ENCODE peak calls at places on chromosomes 7 and 10, in nine cellular contexts. I is cardiac muscle cell, S is hepatocyte, K is AG04450, Y is mammary epithelial cell, C is ovary, D is endothelial cell of umbilical vein, F is pancreas, R is prostate gland. N is an unnamed sample.

GRCh38 chr7:100575206-100575631 is 1.5 kb upstream of the SAP25 start:
- DNase-seq in K (no peak), D (no peak), F (no peak), R (no peak), C (peak), S (no peak), Y (no peak), I (no peak), N (peak)

GRCh38 chr10:73088304-73088703 is 8.4 kb downstream of the P4HA1 start:
- DNase-seq in I (no peak), F (no peak), C (no peak), D (no peak), K (no peak), S (no peak), R (no peak), Y (no peak), N (no peak)

GRCh38 chr7:81333004-81333403 is 414.2 kb upstream of the SEMA3C start:
- DNase-seq in S (no peak), R (no peak), Y (peak), F (no peak), D (peak), I (peak), C (no peak), K (peak), N (peak)

GRCh38 chr7:47782022-47782421 is 166.2 kb downstream of the PKD1L1 start:
- DNase-seq in D (no peak), F (no peak), R (no peak), C (no peak), S (no peak), K (no peak), I (peak), Y (no peak), N (no peak)

GRCh38 chr10:125479059-125479458 is 203.9 kb downstream of the TEX36 start:
- DNase-seq in K (no peak), C (no peak), I (no peak), S (no peak), Y (peak), R (no peak), F (no peak), D (peak), N (no peak)

GRCh38 chr7:29811597-29811996 is 5.3 kb downstream of the WIPF3 start:
- DNase-seq in D (no peak), S (peak), K (no peak), C (peak), I (no peak), R (no peak), Y (no peak), F (no peak), N (no peak)

GRCh38 chr7:40673285-40673684 is 538.5 kb downstream of the SUGCT start:
- DNase-seq in Y (peak), D (peak), C (no peak), S (no peak), F (no peak), K (peak), R (no peak), I (peak), N (peak)

GRCh38 chr10:759898-760477 is 70.5 kb upstream of the DIP2C start:
- DNase-seq in F (no peak), K (no peak), D (no peak), C (no peak), S (no peak), Y (no peak), I (no peak), R (no peak), N (no peak)

GRCh38 chr7:28301148-28301641 is 111.1 kb upstream of the CREB5 start:
- DNase-seq in R (peak), C (peak), I (peak), K (no peak), S (no peak), F (no peak), D (no peak), Y (peak), N (peak)

GRCh38 chr10:79063661-79064490 is 4.9 kb upstream of the ZMIZ1 start:
- DNase-seq in K (no peak), I (no peak), F (peak), Y (no peak), S (no peak), R (no peak), C (peak), D (no peak), N (peak)

GRCh38 chr7:76340617-76341131 is 18.1 kb downstream of the YWHAG start:
- DNase-seq in K (no peak), C (no peak), Y (no peak), F (no peak), D (peak), I (peak), S (no peak), R (no peak), N (peak)

GRCh38 chr10:132521466-132522102 is 16.0 kb upstream of the INPP5A start:
- DNase-seq in I (no peak), S (no peak), R (no peak), D (no peak), K (no peak), C (peak), Y (no peak), F (peak), N (peak)

GRCh38 chr10:132521041-132521465 is 16.5 kb upstream of the INPP5A start:
- DNase-seq in R (no peak), Y (no peak), D (no peak), K (no peak), F (peak), I (no peak), S (no peak), C (peak), N (no peak)

GRCh38 chr10:132519382-132520146 is 18.0 kb upstream of the INPP5A start:
- DNase-seq in C (peak), R (no peak), D (no peak), K (no peak), I (no peak), S (no peak), Y (no peak), F (peak), N (peak)

GRCh38 chr10:132518572-132519381 is 18.8 kb upstream of the INPP5A start:
- DNase-seq in C (peak), Y (no peak), R (peak), F (peak), D (no peak), K (no peak), S (peak), I (no peak), N (peak)

GRCh38 chr10:132520147-132520811 is 17.3 kb upstream of the INPP5A start:
- DNase-seq in F (peak), D (no peak), C (peak), Y (no peak), K (no peak), I (peak), R (no peak), S (peak), N (peak)
- H3K27ac ChIP-seq in F (no peak), D (no peak), C (peak), Y (no peak), K (peak), I (peak), R (peak), S (peak), N (no peak)

GRCh38 chr10:92573798-92574544 is at the start of gene IDE:
- DNase-seq in I (peak), C (peak), S (peak), Y (peak), F (peak), K (peak), D (peak), R (peak), N (peak)

GRCh38 chr10:92572362-92573090 is 1.4 kb downstream of the IDE start:
- DNase-seq in Y (peak), K (no peak), C (no peak), D (peak), R (no peak), F (no peak), S (peak), I (no peak), N (no peak)

GRCh38 chr10:92573091-92573797 is 649 bp downstream of the IDE start:
- DNase-seq in Y (peak), S (peak), K (no peak), I (peak), F (peak), C (peak), R (peak), D (peak), N (peak)

GRCh38 chr10:92575961-92576360 is 2.1 kb upstream of the IDE start:
- DNase-seq in K (no peak), D (no peak), F (no peak), C (no peak), Y (peak), I (peak), S (no peak), R (no peak), N (peak)

GRCh38 chr10:92574545-92575377 is 868 bp upstream of the IDE start:
- DNase-seq in K (no peak), C (no peak), I (no peak), D (no peak), Y (peak), R (no peak), F (no peak), S (no peak), N (peak)
- TF ChIP-seq CTCF in K (no peak), C (no peak), I (no peak), D (no peak), Y (peak), R (no peak), F (peak), S (no peak), N (no peak)

GRCh38 chr7:30977222-30977621 is 13.5 kb downstream of the GHRHR start:
- DNase-seq in I (no peak), F (peak), K (no peak), D (no peak), S (no peak), R (no peak), C (no peak), Y (no peak), N (no peak)

GRCh38 chr7:30973791-30974604 is 10.2 kb downstream of the GHRHR start:
- DNase-seq in R (no peak), K (no peak), D (no peak), Y (no peak), C (no peak), S (no peak), I (no peak), F (peak), N (no peak)

GRCh38 chr7:30976381-30976780 is 12.6 kb downstream of the GHRHR start:
- DNase-seq in D (no peak), S (no peak), F (peak), C (no peak), R (no peak), Y (no peak), K (no peak), I (no peak), N (no peak)

GRCh38 chr7:30974605-30975256 is 11.0 kb downstream of the GHRHR start:
- DNase-seq in R (peak), F (peak), S (peak), C (peak), I (peak), Y (peak), D (peak), K (no peak), N (peak)

GRCh38 chr7:30975257-30975899 is 11.6 kb downstream of the GHRHR start:
- DNase-seq in I (no peak), R (no peak), Y (no peak), C (no peak), D (no peak), S (no peak), K (no peak), F (peak), N (no peak)
- H3K4me3 ChIP-seq in I (no peak), R (no peak), Y (no peak), C (no peak), D (no peak), S (no peak), K (no peak), F (no peak), N (no peak)

DNA sequence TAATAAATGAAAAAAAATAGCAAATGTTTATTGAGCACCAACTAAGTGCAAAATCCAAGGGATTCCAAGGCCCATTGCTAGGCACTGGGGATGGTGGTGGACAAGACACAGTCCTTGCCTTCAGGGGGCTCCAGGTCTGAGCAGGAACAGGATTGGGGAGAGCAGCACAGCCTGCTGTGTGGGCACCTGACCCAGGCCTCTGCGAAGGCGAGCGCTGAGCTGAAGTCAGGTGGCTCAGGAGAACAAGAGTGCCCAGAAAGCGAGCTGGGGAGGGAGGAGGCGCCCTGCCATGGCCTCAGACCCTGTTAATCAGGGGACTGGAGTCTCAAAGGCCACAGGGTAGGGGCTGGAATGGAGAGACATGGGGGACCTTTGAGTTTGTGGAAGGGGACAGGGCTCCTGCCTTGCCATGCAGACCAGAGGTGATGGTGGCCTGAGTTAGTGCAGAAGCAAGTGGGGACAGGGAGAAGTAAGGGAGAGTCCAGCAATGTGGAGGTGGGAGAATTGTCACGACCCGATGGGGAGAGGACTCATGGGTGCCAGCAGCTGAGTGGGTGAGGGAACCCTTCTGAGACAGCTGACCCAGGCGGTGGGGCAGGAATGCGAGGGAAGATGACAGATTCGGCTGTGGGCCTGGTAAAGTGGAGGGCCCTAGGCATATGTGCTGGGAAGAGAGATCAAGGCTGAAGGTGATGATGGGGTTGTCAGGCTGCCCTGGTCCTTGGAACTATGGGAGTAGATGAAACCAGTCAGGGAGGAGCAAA is 4.1 kb upstream of the ORAI2 start:
- DNase-seq in I (no peak), R (no peak), F (no peak), K (no peak), C (no peak), D (no peak), Y (no peak), S (no peak), N (no peak)
- H3K27ac ChIP-seq in I (peak), R (no peak), F (no peak), K (no peak), C (no peak), D (no peak), Y (no peak), S (no peak), N (no peak)

GRCh38 chr10:30027057-30028005 is 32.1 kb downstream of the JCAD start:
- DNase-seq in F (no peak), Y (peak), D (peak), S (no peak), K (no peak), R (no peak), C (peak), I (no peak), N (peak)
- TF ChIP-seq CTCF in F (no peak), Y (peak), D (peak), S (no peak), K (no peak), R (no peak), C (no peak), I (no peak), N (no peak)

DNA sequence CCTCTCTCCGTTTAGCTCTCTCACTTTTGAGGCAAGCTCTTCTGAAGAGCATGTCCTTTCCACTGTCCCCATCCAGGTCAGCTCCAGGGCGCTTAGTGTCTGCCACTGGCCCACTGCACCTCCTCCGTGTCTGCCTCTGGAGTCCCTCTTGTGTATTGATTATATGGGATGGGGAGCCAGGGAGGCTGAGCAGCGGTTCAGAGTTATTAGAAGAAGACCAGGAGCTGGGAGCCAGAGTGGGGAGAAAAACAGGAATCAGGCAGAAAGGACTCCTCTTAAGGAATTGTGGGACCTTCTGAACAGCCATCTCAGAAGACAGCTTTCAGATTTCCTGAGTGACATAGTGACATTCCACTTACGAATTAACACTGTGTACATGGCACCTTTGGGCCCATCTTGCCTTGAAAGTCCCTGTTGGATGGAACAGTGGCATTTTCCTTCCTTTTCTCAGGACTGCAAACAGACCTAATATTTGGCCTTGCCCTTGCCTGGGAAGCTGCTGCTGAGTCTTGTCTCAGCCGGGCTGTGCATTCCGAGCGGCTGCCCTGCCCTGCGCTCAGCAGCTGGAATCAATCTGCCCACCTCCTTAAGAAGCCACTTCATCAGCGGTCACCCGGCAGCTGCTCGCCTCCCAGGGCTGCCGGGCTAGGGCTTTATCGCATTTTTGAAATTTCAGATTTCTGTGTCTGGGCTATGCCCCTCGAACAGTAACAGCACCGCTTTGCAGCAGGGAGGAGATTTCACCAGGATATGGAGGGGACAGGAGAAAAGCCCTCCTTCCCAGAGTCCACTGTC is 81.1 kb upstream of the PRKG1 start:
- DNase-seq in C (peak), R (no peak), F (peak), D (no peak), Y (no peak), S (peak), K (peak), I (peak), N (peak)
- H3K4me3 ChIP-seq in C (peak), R (no peak), F (peak), D (no peak), Y (no peak), S (no peak), K (peak), I (peak), N (peak)

DNA sequence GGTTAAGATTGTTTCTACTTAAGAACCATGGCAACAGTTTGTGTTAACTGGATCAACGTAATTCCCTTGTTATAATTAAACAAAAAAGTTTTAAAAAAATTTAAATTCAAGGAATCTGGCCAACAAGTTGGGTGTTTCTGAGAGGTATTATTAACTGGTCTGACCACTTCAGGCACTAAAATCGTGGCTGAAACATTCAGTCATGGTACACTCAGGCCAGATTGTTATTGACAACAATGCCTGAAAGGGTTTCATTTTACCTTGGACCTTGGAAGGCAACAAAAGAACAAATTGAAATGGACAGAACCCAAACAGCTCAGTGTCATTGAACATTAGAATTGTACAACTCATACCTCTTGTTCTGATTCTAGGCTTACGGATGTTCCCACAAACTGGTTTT is 103.3 kb upstream of the ARMC3 start:
- DNase-seq in C (no peak), S (no peak), I (no peak), D (no peak), K (no peak), Y (no peak), R (no peak), F (no peak), N (no peak)
- H3K27ac ChIP-seq in C (no peak), S (no peak), I (no peak), D (peak), K (no peak), Y (peak), R (no peak), F (no peak), N (peak)

DNA sequence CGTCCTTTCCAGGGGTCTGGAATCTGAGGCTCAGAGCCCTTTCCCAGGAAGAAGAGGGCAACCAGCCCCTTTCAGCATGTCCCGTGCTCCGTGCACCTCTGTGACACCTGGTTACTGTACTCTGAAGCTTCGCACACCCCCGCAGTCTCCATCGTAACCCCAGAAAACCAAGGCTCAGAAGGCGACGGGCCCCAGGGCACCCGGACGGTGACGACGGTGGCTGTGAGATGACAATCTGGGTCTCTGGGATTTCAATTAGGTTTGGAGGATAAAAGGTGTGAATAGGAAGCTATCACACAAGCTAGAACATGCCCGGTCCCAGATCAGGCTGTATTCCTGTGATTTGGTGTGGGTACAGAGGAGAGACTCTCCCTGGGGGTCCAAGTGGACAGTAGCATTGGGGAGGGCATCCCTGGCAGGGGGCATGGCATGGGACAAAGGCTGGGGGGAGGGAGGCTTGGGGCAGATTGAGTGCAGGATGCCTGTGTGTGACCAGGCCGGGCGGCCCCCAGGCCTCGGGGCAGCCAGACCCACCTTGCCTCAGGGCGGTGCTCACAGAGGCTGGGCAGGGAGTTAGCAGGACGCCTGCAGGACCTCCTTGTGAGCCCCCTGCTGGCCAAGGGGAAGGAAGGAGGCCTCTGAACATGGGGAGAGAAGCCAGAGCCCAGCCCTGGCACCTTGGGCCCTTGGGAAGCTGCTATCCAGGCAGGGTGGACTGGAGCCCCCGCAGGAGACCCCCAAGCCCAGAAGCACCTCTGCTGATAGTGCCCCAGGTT is 23.4 kb upstream of the PSMG3 start:
- DNase-seq in C (no peak), S (no peak), D (no peak), R (no peak), I (peak), K (no peak), Y (no peak), F (no peak), N (peak)
- TF ChIP-seq CTCF in C (no peak), S (peak), D (peak), R (no peak), I (peak), K (peak), Y (peak), F (no peak), N (peak)

GRCh38 chr7:94161476-94161875 is 157.3 kb upstream of the BET1 start:
- DNase-seq in S (no peak), D (no peak), Y (no peak), I (no peak), C (no peak), R (no peak), K (no peak), F (no peak), N (no peak)

GRCh38 chr7:94160719-94161435 is 156.7 kb upstream of the BET1 start:
- DNase-seq in S (no peak), I (no peak), C (no peak), D (no peak), R (no peak), Y (no peak), K (no peak), F (no peak), N (no peak)
- H3K4me3 ChIP-seq in S (no peak), I (no peak), C (no peak), D (no peak), R (no peak), Y (no peak), K (no peak), F (no peak), N (no peak)

N was measured in osteoblast.